ENCODE peak calls at places on chromosomes 3 and 15, in ten cellular contexts. One of them, this sample, is unnamed.

GRCh38 chr15:93189562-93189961 is 100.6 kb upstream of the RGMA start:
- DNase-seq in astrocyte: no peak
- DNase-seq in psoas muscle: no peak
- DNase-seq in CD4-positive, CD25-positive, alpha-beta regulatory T cell: no peak
- DNase-seq in upper lobe of right lung: no peak
- DNase-seq in effector memory CD4-positive, alpha-beta T cell: no peak
- DNase-seq in GM23248: no peak
- DNase-seq in choroid plexus epithelial cell: no peak
- DNase-seq in gastrocnemius medialis: no peak
- DNase-seq in tibial artery: no peak
- DNase-seq in this sample: no peak

GRCh38 chr15:71275098-71275497 is 159.8 kb downstream of the THSD4 start:
- DNase-seq in astrocyte: peak
- DNase-seq in psoas muscle: no peak
- DNase-seq in CD4-positive, CD25-positive, alpha-beta regulatory T cell: no peak
- DNase-seq in upper lobe of right lung: no peak
- DNase-seq in effector memory CD4-positive, alpha-beta T cell: no peak
- DNase-seq in GM23248: peak
- DNase-seq in choroid plexus epithelial cell: peak
- DNase-seq in gastrocnemius medialis: no peak
- DNase-seq in tibial artery: no peak
- DNase-seq in this sample: peak

GRCh38 chr15:92617197-92618037 is 38.2 kb downstream of the FAM174B start:
- DNase-seq in astrocyte: peak
- DNase-seq in psoas muscle: peak
- DNase-seq in CD4-positive, CD25-positive, alpha-beta regulatory T cell: no peak
- DNase-seq in upper lobe of right lung: peak
- DNase-seq in effector memory CD4-positive, alpha-beta T cell: no peak
- DNase-seq in GM23248: peak
- DNase-seq in choroid plexus epithelial cell: peak
- DNase-seq in gastrocnemius medialis: peak
- DNase-seq in tibial artery: peak
- DNase-seq in this sample: no peak

GRCh38 chr3:118808743-118809142 is 225.9 kb downstream of the IGSF11 start:
- DNase-seq in astrocyte: no peak
- DNase-seq in psoas muscle: no peak
- DNase-seq in CD4-positive, CD25-positive, alpha-beta regulatory T cell: no peak
- DNase-seq in upper lobe of right lung: no peak
- DNase-seq in effector memory CD4-positive, alpha-beta T cell: no peak
- DNase-seq in GM23248: no peak
- DNase-seq in choroid plexus epithelial cell: no peak
- DNase-seq in gastrocnemius medialis: no peak
- DNase-seq in tibial artery: no peak
- DNase-seq in this sample: no peak

GRCh38 chr15:82122754-82123400 is 77.1 kb upstream of the MEX3B start:
- DNase-seq in astrocyte: peak
- DNase-seq in psoas muscle: peak
- DNase-seq in CD4-positive, CD25-positive, alpha-beta regulatory T cell: no peak
- DNase-seq in upper lobe of right lung: no peak
- DNase-seq in effector memory CD4-positive, alpha-beta T cell: no peak
- DNase-seq in GM23248: peak
- DNase-seq in choroid plexus epithelial cell: peak
- DNase-seq in gastrocnemius medialis: peak
- DNase-seq in tibial artery: peak
- DNase-seq in this sample: peak

GRCh38 chr3:195559723-195560409 is 16.7 kb upstream of the PPP1R2 start:
- DNase-seq in astrocyte: no peak
- DNase-seq in psoas muscle: peak
- DNase-seq in CD4-positive, CD25-positive, alpha-beta regulatory T cell: no peak
- DNase-seq in upper lobe of right lung: no peak
- DNase-seq in effector memory CD4-positive, alpha-beta T cell: no peak
- DNase-seq in GM23248: peak
- DNase-seq in choroid plexus epithelial cell: no peak
- DNase-seq in gastrocnemius medialis: peak
- DNase-seq in tibial artery: no peak
- DNase-seq in this sample: no peak

GRCh38 chr3:25783661-25784512 is 644 bp upstream of the NGLY1 start:
- DNase-seq in astrocyte: peak
- DNase-seq in psoas muscle: no peak
- DNase-seq in CD4-positive, CD25-positive, alpha-beta regulatory T cell: peak
- DNase-seq in upper lobe of right lung: no peak
- DNase-seq in effector memory CD4-positive, alpha-beta T cell: no peak
- DNase-seq in GM23248: peak
- DNase-seq in choroid plexus epithelial cell: peak
- DNase-seq in gastrocnemius medialis: peak
- DNase-seq in tibial artery: peak
- DNase-seq in this sample: peak

GRCh38 chr15:64197425-64197824 is 34.6 kb upstream of the PPIB start:
- DNase-seq in astrocyte: no peak
- DNase-seq in psoas muscle: no peak
- DNase-seq in CD4-positive, CD25-positive, alpha-beta regulatory T cell: no peak
- DNase-seq in upper lobe of right lung: no peak
- DNase-seq in effector memory CD4-positive, alpha-beta T cell: no peak
- DNase-seq in GM23248: peak
- DNase-seq in choroid plexus epithelial cell: peak
- DNase-seq in gastrocnemius medialis: no peak
- DNase-seq in tibial artery: no peak
- DNase-seq in this sample: no peak

DNA sequence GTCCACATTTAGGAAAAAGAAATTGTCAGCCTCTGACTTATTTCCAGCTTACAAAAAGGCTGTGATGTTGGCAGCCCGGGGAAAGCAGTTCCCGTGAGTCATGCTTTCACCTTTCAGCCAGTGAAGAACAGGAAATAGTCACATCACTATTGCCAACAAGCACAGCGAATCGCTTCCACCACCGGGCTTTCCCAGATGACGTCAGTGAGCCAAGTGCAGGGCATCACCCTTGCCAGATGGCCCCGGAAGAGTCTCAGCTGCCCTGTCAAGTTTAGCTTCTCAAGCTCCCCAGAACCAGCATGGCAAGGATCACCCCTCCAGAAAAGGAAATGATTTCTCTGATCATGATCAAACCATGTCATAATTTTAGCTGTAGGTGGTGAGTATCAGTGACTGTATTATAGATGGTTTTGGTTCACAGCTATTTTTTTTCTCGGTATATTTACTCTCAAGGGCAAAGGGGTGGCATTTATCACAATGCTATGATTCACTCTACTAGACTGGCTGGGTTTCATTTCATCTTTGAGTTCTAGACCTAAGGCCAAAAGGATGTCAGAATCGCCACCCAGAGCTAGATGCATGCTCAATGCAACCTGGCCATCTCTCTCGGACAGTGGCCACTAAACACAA is 32.9 kb downstream of the B3GNT5 start:
- DNase-seq in astrocyte: peak
- DNase-seq in psoas muscle: peak
- DNase-seq in CD4-positive, CD25-positive, alpha-beta regulatory T cell: peak
- DNase-seq in upper lobe of right lung: peak
- DNase-seq in effector memory CD4-positive, alpha-beta T cell: peak
- DNase-seq in GM23248: peak
- DNase-seq in choroid plexus epithelial cell: peak
- DNase-seq in gastrocnemius medialis: peak
- DNase-seq in tibial artery: peak
- DNase-seq in this sample: peak
- H3K4me3 ChIP-seq in astrocyte: no peak
- H3K4me3 ChIP-seq in psoas muscle: peak
- H3K4me3 ChIP-seq in CD4-positive, CD25-positive, alpha-beta regulatory T cell: peak
- H3K4me3 ChIP-seq in upper lobe of right lung: no peak
- H3K4me3 ChIP-seq in effector memory CD4-positive, alpha-beta T cell: no peak
- H3K4me3 ChIP-seq in GM23248: peak
- H3K4me3 ChIP-seq in choroid plexus epithelial cell: no peak
- H3K4me3 ChIP-seq in gastrocnemius medialis: peak
- H3K4me3 ChIP-seq in tibial artery: no peak
- H3K4me3 ChIP-seq in this sample: no peak

DNA sequence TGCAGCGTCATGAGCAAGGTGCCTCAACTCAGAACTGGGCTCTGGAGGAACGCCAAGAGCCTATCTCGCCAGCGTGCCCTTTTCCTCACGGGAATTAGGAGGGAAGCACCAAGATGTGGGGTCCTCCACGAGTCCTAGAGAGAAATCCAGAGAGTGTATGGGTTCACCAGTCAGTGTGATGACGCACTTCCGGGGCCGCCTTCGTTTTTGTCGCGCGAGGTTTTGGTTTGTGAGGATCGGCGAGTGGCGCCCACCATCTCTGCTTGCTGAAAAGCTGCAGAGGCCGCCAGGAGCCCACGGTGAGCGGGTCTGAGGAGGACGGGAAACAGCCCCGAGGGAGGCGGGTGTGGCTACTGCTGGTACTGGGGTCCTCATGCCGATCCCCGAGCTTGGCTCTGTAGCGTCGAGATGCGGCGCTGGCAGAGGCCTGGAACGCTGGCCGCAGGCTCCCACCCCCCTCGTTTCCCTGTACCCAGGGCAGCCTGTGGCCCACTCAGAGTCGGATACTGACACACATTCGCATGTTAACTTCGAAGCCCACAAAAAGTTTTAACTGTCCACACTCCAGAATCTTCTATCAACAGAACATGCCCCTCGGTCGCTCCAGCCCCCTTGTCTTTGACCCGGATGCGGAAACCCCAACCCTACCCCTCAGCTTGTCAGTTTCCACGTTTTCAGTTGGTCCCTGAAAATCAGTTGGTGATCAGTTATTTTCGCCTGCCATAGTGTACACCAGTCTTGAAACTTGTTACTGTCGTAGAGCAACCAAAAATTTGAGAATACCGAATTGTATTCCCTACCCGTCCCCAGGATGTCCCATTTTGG is 30.4 kb downstream of the ZNF662 start:
- DNase-seq in astrocyte: peak
- DNase-seq in psoas muscle: peak
- DNase-seq in CD4-positive, CD25-positive, alpha-beta regulatory T cell: no peak
- DNase-seq in upper lobe of right lung: peak
- DNase-seq in effector memory CD4-positive, alpha-beta T cell: no peak
- DNase-seq in GM23248: peak
- DNase-seq in choroid plexus epithelial cell: peak
- DNase-seq in gastrocnemius medialis: no peak
- DNase-seq in tibial artery: no peak
- DNase-seq in this sample: no peak
- H3K4me3 ChIP-seq in astrocyte: peak
- H3K4me3 ChIP-seq in psoas muscle: peak
- H3K4me3 ChIP-seq in CD4-positive, CD25-positive, alpha-beta regulatory T cell: no peak
- H3K4me3 ChIP-seq in upper lobe of right lung: peak
- H3K4me3 ChIP-seq in effector memory CD4-positive, alpha-beta T cell: peak
- H3K4me3 ChIP-seq in GM23248: peak
- H3K4me3 ChIP-seq in choroid plexus epithelial cell: peak
- H3K4me3 ChIP-seq in gastrocnemius medialis: no peak
- H3K4me3 ChIP-seq in tibial artery: peak
- H3K4me3 ChIP-seq in this sample: no peak

DNA sequence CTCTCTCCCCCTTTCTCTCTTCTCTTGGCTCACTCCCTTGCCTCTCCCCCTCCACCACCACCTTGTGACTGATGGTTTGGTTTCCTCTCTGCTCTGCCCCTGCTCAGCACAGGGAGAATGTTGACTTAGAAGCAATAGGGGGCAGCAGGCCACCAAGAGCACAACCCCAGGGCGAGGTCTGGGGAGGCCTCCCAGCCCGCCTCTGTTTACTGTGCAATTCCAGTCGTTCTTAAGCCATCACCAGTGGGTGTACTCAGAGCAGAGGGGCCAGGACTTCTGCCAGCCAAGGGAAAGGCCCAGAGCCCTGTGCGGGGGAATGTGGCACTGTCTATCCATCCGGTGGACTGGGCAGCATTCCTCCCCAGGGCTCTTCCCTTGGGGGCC is 5.7 kb upstream of the APEH start:
- DNase-seq in astrocyte: no peak
- DNase-seq in psoas muscle: no peak
- DNase-seq in CD4-positive, CD25-positive, alpha-beta regulatory T cell: no peak
- DNase-seq in upper lobe of right lung: no peak
- DNase-seq in effector memory CD4-positive, alpha-beta T cell: no peak
- DNase-seq in GM23248: no peak
- DNase-seq in choroid plexus epithelial cell: no peak
- DNase-seq in gastrocnemius medialis: no peak
- DNase-seq in tibial artery: no peak
- DNase-seq in this sample: no peak
- H3K4me3 ChIP-seq in astrocyte: no peak
- H3K4me3 ChIP-seq in psoas muscle: no peak
- H3K4me3 ChIP-seq in CD4-positive, CD25-positive, alpha-beta regulatory T cell: no peak
- H3K4me3 ChIP-seq in upper lobe of right lung: no peak
- H3K4me3 ChIP-seq in effector memory CD4-positive, alpha-beta T cell: no peak
- H3K4me3 ChIP-seq in GM23248: no peak
- H3K4me3 ChIP-seq in choroid plexus epithelial cell: no peak
- H3K4me3 ChIP-seq in gastrocnemius medialis: no peak
- H3K4me3 ChIP-seq in tibial artery: no peak
- H3K4me3 ChIP-seq in this sample: no peak

DNA sequence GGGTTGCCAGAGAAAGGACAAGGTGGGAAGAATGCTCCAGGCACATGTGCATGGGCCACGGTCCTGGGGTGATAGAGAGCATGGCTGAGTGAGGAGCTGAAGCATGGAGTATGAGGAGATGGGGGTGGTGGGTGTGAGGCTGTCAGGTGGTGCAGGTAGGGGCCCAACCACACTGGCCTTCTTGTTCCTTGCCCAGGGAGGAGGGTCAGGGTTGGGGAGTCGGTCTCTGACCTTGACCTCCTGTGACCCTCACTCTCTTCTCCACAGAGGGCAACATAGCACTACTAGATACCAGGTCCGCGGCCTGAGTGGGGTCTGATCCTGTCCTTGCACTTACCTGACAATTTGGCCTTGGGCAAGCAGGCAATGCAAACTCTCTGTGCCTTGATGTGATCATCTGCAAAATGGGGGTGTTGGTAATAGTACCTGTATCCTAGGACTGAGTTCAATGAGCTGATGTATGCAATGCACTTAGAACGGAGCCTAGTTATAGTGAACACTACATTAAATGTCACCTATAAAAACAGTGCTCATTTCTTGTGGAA is 75.2 kb downstream of the EEFSEC start:
- DNase-seq in astrocyte: no peak
- DNase-seq in psoas muscle: no peak
- DNase-seq in CD4-positive, CD25-positive, alpha-beta regulatory T cell: no peak
- DNase-seq in upper lobe of right lung: no peak
- DNase-seq in effector memory CD4-positive, alpha-beta T cell: no peak
- DNase-seq in GM23248: no peak
- DNase-seq in choroid plexus epithelial cell: no peak
- DNase-seq in gastrocnemius medialis: no peak
- DNase-seq in tibial artery: no peak
- DNase-seq in this sample: no peak
- H3K4me3 ChIP-seq in astrocyte: no peak
- H3K4me3 ChIP-seq in psoas muscle: no peak
- H3K4me3 ChIP-seq in CD4-positive, CD25-positive, alpha-beta regulatory T cell: no peak
- H3K4me3 ChIP-seq in upper lobe of right lung: no peak
- H3K4me3 ChIP-seq in effector memory CD4-positive, alpha-beta T cell: no peak
- H3K4me3 ChIP-seq in GM23248: no peak
- H3K4me3 ChIP-seq in choroid plexus epithelial cell: no peak
- H3K4me3 ChIP-seq in gastrocnemius medialis: no peak
- H3K4me3 ChIP-seq in tibial artery: no peak
- H3K4me3 ChIP-seq in this sample: no peak

This sample was measured in SJSA1.